ENCODE peak calls at places on chromosomes 12 and 14, in four cellular contexts. D is tibial artery, U is fibroblast of lung, V is MM.1S. N is an unnamed sample.

GRCh38 chr14:60090864-60091519 is 731 bp upstream of the PCNX4 start:
- DNase-seq in U (peak; percentile 80), D (peak; percentile 75), V (peak; percentile 20), N (peak; percentile 33)

GRCh38 chr12:42187799-42188198 is 43.1 kb upstream of the GXYLT1 start:
- DNase-seq in U (no peak), D (no peak), V (no peak), N (no peak)

GRCh38 chr12:22473212-22473611 is 71.1 kb downstream of the C2CD5 start:
- DNase-seq in U (no peak), V (no peak), D (no peak), N (no peak)

GRCh38 chr14:21780429-21781084 is 106.9 kb upstream of the OR4E1 start:
- DNase-seq in D (no peak), V (no peak), U (no peak), N (no peak)

GRCh38 chr12:85301054-85301453 is 21.0 kb downstream of the ALX1 start:
- DNase-seq in D (no peak), U (no peak), V (peak; percentile 61), N (no peak)

GRCh38 chr12:69105101-69105613 is 134.2 kb upstream of the CPSF6 start:
- DNase-seq in U (no peak), D (no peak), V (no peak), N (no peak)

GRCh38 chr14:104130974-104131651 is 7.3 kb upstream of the KIF26A start:
- DNase-seq in V (peak; percentile 17), U (no peak), D (peak; percentile 51), N (peak; percentile 66)

GRCh38 chr14:101383737-101384338 is 177.5 kb upstream of the DIO3 start:
- DNase-seq in D (no peak), U (no peak), V (no peak), N (no peak)

GRCh38 chr12:92369643-92370042 is 224.0 kb upstream of the BTG1 start:
- DNase-seq in V (no peak), D (no peak), U (peak; percentile 72), N (no peak)

GRCh38 chr12:123715151-123715676 is 3.1 kb downstream of the ATP6V0A2 start:
- DNase-seq in V (no peak), U (no peak), D (no peak), N (no peak)

GRCh38 chr12:123712780-123713319 is 697 bp downstream of the ATP6V0A2 start:
- DNase-seq in D (no peak), V (no peak), U (no peak), N (no peak)

GRCh38 chr12:123713398-123714301 is 1.5 kb downstream of the ATP6V0A2 start:
- DNase-seq in V (peak; percentile 38), U (peak; percentile 21), D (no peak), N (no peak)

DNA sequence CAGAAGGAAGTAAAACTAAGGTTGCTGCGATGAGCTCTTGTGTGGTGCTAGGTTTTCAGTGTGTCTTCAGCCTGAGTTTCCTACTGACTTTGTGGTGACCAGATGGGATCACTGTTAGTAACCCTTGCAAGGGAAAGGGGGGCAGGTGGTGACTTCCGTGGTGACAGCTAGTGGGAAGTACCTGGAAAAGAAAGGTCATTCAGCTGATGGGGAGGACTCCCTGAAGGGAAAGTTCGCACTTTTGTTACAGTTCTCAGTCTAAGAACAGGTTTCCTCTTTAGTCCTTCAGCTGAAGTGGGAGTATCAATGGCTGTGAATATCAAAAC is 2.1 kb downstream of the ATP6V0A2 start:
- DNase-seq in V (no peak), D (no peak), U (no peak), N (no peak)
- H3K4me3 ChIP-seq in V (peak overlapping the region; percentile 74), D (no peak overlapping the region), U (peak overlapping the region; percentile 8), N (peak overlapping the region; percentile 100)

DNA sequence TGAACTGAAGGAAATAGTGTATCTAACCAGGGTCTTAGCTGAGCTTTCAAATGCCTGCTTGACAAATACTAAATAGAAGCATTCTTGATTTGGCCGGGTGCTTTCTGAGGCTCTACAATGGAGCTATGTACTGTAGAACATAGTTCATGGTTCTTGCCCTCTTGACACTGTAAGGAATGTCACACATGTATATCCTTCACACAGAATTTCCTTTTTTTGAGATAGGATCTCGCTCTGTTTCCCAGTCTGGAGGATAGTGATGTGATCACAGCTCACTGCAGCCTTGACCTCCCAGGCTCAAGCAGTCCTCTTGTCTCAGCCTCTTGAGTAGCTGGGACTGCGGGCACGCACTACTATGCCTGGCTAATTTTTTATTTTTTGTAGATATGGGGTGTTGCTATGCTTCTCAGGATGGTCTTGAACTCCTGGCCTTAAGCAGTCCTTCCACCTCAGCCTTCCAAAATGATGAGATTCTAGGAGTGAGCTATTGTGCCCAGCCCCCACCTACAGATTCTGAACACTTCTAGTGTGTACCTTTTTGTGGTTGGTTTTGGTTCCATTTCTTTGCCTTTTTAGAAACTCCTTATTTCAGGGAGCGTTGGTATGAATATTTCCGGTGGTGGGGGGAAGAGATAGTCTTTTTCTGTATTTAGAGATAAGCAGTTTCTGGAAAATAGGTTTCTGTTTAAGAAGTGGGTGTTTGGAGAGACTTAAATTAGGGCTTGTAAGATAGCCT is 4.2 kb downstream of the MLXIP start:
- DNase-seq in D (peak; percentile 28), V (peak; percentile 61), U (no peak), N (no peak)
- H3K4me3 ChIP-seq in D (no peak overlapping the region), V (peak overlapping the region; percentile 74), U (peak overlapping the region; percentile 77), N (peak overlapping the region; percentile 91)

GRCh38 chr14:93981874-93982683 is 5.7 kb upstream of the ASB2 start:
- DNase-seq in V (no peak), U (no peak), D (no peak), N (no peak)
- H3K4me3 ChIP-seq in V (no peak overlapping the region), U (no peak overlapping the region), D (no peak overlapping the region), N (no peak overlapping the region)

GRCh38 chr14:20587489-20588154 is at the start of gene RNASE11:
- DNase-seq in U (no peak), V (no peak), D (no peak), N (no peak)

GRCh38 chr14:20597108-20597507 is 5.9 kb upstream of the RNASE12 start:
- DNase-seq in U (no peak), D (no peak), V (no peak), N (no peak)

GRCh38 chr14:20591235-20591634 is at the start of gene RNASE12:
- DNase-seq in D (no peak), V (no peak), U (no peak), N (no peak)
- H3K4me3 ChIP-seq in D (no peak within 1 kb of the TSS), V (peak within 1 kb of the TSS; percentile 59), U (no peak within 1 kb of the TSS), N (no peak within 1 kb of the TSS)

GRCh38 chr12:114692558-114693531 is 8.9 kb upstream of the TBX3 start:
- DNase-seq in V (no peak), D (no peak), U (no peak), N (no peak)

GRCh38 chr12:114691810-114692557 is 8.0 kb upstream of the TBX3 start:
- DNase-seq in U (no peak), V (no peak), D (no peak), N (no peak)

GRCh38 chr12:114694436-114695304 is 10.7 kb upstream of the TBX3 start:
- DNase-seq in D (no peak), V (no peak), U (no peak), N (no peak)

GRCh38 chr12:114695305-114695592 is 11.3 kb upstream of the TBX3 start:
- DNase-seq in U (no peak), V (no peak), D (no peak), N (no peak)

GRCh38 chr12:114693532-114693931 is 9.6 kb upstream of the TBX3 start:
- DNase-seq in V (no peak), U (no peak), D (no peak), N (no peak)
- H3K4me3 ChIP-seq in V (no peak overlapping the region), U (peak overlapping the region; percentile 71), D (no peak overlapping the region), N (no peak overlapping the region)

GRCh38 chr12:131893605-131894312 is 663 bp upstream of the ULK1 start:
- DNase-seq in D (no peak), V (no peak), U (no peak), N (no peak)
- H3K4me3 ChIP-seq in D (peak overlapping the region; percentile 91), V (no peak overlapping the region), U (no peak overlapping the region), N (peak overlapping the region; percentile 79)

DNA sequence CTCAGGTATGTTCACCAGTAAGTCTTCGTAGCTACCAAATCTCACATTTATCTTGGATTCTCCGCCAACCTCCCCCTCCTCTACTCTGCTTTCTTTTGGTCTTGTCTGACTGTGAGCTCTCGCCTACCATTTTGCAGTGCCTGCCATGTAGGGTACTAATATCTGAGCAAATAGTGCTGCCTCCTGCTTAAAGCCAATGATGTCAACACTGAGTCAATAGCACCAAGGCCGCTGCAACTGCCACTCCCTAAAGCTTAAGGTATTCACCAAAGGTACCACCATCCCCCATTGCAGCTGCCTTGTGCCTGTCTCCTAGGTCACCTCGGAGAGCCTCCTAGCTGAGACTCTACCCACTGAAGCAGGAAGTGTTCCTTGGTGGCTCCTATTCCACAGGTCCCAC is 114.8 kb upstream of the FUT8 start:
- DNase-seq in V (no peak), U (no peak), D (no peak), N (no peak)
- H3K4me3 ChIP-seq in V (no peak overlapping the region), U (no peak overlapping the region), D (no peak overlapping the region), N (no peak overlapping the region)

GRCh38 chr12:23950011-23950774 is 723 bp upstream of the SOX5 start:
- DNase-seq in U (peak; percentile 23), V (no peak), D (peak; percentile 59), N (no peak)
- H3K4me3 ChIP-seq in U (peak overlapping the region; percentile 74), V (peak overlapping the region; percentile 12), D (peak overlapping the region; percentile 51), N (peak overlapping the region; percentile 61)

DNA sequence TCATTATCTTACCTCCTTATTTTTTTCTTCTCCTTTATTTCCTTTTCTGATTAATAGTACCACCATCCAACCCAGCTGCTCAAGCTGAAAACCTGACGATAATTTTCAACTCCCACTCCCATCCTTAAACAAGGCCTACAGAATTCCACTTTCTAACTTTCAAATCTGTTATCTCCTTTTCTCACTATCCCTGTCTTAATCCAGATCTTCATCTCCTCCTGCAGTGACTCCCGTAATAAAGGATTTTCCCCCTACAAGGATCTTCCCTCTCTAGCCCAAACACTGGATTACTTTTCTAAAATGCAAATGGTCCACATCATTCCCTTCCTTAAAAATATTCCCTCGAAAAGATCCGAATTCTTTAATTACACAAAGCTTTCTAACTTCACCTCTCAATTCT is 1.5 kb downstream of the TRAPPC6B start:
- DNase-seq in U (no peak), D (no peak), V (no peak), N (no peak)
- H3K4me3 ChIP-seq in U (peak overlapping the region; percentile 94), D (peak overlapping the region; percentile 81), V (no peak overlapping the region), N (peak overlapping the region; percentile 80)

N was measured in left ventricle myocardium inferior.